ENCODE peak calls at places on chromosomes 16 and 17, in eight cellular contexts. B is neural progenitor cell; M is hepatocyte; P is cardiac muscle cell; E is HCT116; U is adrenal gland; O is CD4-positive, CD25-positive, alpha-beta regulatory T cell; G is prostate gland. J is an unnamed sample. For H3K36me3, the result is how much of the 10 kb centered on the place peaks cover.

GRCh38 chr17:46082293-46082692 is 83.2 kb downstream of the STH start:
- DNase-seq in B (no peak), M (no peak), P (no peak), E (no peak), U (no peak), O (no peak), G (no peak), J (no peak)

GRCh38 chr17:67624886-67625656 is 92.7 kb upstream of the NOL11 start:
- DNase-seq in B (no peak), M (no peak), P (no peak), E (no peak), U (no peak), O (no peak), G (no peak), J (no peak)

GRCh38 chr16:88469615-88470395 is 16.7 kb downstream of the ZFPM1 start:
- DNase-seq in B (no peak), M (no peak), P (no peak), E (no peak), U (no peak), O (peak), G (no peak), J (no peak)

GRCh38 chr16:89330177-89330856 is 112.8 kb downstream of the ZNF778 start:
- DNase-seq in B (no peak), M (no peak), P (no peak), E (peak), U (peak), O (peak), G (no peak), J (no peak)

GRCh38 chr16:27344707-27345106 is 30.9 kb downstream of the IL4R start:
- DNase-seq in B (no peak), M (no peak), P (no peak), E (no peak), U (no peak), O (no peak), G (no peak), J (no peak)

GRCh38 chr17:80861892-80862291 is 129.7 kb upstream of the CHMP6 start:
- DNase-seq in B (peak), M (no peak), P (peak), E (no peak), U (peak), O (peak), G (peak), J (peak)

GRCh38 chr17:33657181-33657580 is 364.1 kb upstream of the ASIC2 start:
- DNase-seq in B (peak), M (no peak), P (no peak), E (no peak), U (no peak), O (no peak), G (no peak), J (no peak)

GRCh38 chr17:59893617-59894100 is 738 bp downstream of the RPS6KB1 start:
- DNase-seq in B (peak), M (peak), P (peak), E (no peak), U (peak), O (no peak), G (no peak), J (no peak)

GRCh38 chr17:67108411-67108810 is 64.1 kb downstream of the CACNG1 start:
- DNase-seq in B (no peak), M (no peak), P (peak), E (no peak), U (no peak), O (no peak), G (no peak), J (no peak)

GRCh38 chr17:79072544-79072943 is 2.1 kb upstream of the ENGASE start:
- DNase-seq in B (no peak), M (no peak), P (no peak), E (no peak), U (no peak), O (no peak), G (no peak), J (no peak)

GRCh38 chr17:74369221-74369620 is 1.9 kb downstream of the GPR142 start:
- DNase-seq in B (peak), M (no peak), P (no peak), E (no peak), U (peak), O (no peak), G (no peak), J (peak)

GRCh38 chr16:16052916-16053315 is 103.5 kb downstream of the ABCC1 start:
- DNase-seq in B (no peak), M (no peak), P (no peak), E (no peak), U (no peak), O (no peak), G (no peak), J (no peak)

GRCh38 chr16:76768316-76768715 is 422.7 kb upstream of the MON1B start:
- DNase-seq in B (no peak), M (no peak), P (no peak), E (no peak), U (no peak), O (no peak), G (no peak), J (no peak)

GRCh38 chr17:77521076-77521475 is 380.3 kb downstream of the SEC14L1 start:
- DNase-seq in B (no peak), M (no peak), P (no peak), E (no peak), U (no peak), O (no peak), G (no peak), J (no peak)

GRCh38 chr16:77212736-77213541 is 13.7 kb downstream of the SYCE1L start:
- DNase-seq in B (peak), M (peak), P (peak), E (no peak), U (peak), O (peak), G (peak), J (peak)

GRCh38 chr16:977096-977701 is 4.4 kb upstream of the SOX8 start:
- DNase-seq in B (no peak), M (no peak), P (no peak), E (no peak), U (peak), O (no peak), G (peak), J (no peak)

GRCh38 chr17:51289776-51290175 is 29.4 kb downstream of the UTP18 start:
- DNase-seq in B (no peak), M (peak), P (no peak), E (no peak), U (no peak), O (no peak), G (no peak), J (no peak)

GRCh38 chr17:51287412-51287811 is 27.1 kb downstream of the UTP18 start:
- DNase-seq in B (no peak), M (no peak), P (no peak), E (no peak), U (no peak), O (no peak), G (no peak), J (no peak)
- H3K36me3 ChIP-seq in B (under half), M (under half), P (half or more), E (half or more), U (under half), O (half or more), G (under half), J (half or more)

DNA sequence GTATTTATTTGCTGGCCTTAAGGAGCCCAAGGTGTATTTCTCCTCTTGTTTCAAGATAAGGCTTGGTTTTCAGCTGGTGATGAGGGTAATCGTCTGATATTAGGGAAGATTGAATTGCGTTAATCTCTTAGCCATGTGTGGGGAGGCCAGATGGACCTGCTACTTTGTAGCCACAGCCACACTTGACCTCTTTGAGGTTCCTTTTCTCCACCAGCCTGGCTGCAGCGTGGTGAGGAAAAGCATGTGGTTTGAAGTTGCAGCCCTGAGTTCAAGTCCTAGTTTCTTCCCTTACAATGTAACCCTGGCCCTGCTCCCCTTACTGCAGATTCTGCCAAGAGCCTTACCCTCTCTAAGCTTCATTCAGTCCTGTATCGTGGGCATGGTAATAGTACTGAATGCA is 3.1 kb downstream of the MINK1 start:
- DNase-seq in B (no peak), M (no peak), P (no peak), E (no peak), U (no peak), O (no peak), G (no peak), J (peak)
- H3K4me3 ChIP-seq in B (no peak), M (no peak), P (no peak), E (no peak), U (no peak), O (peak), G (no peak), J (peak)

GRCh38 chr16:51442140-51442539 is 291.1 kb upstream of the SALL1 start:
- DNase-seq in B (no peak), M (no peak), P (no peak), E (no peak), U (no peak), O (no peak), G (no peak), J (no peak)

GRCh38 chr16:51445250-51445649 is 294.2 kb upstream of the SALL1 start:
- DNase-seq in B (no peak), M (no peak), P (no peak), E (no peak), U (no peak), O (no peak), G (no peak), J (no peak)

GRCh38 chr16:51440096-51440495 is 289.0 kb upstream of the SALL1 start:
- DNase-seq in B (peak), M (no peak), P (no peak), E (no peak), U (no peak), O (no peak), G (no peak), J (peak)

DNA sequence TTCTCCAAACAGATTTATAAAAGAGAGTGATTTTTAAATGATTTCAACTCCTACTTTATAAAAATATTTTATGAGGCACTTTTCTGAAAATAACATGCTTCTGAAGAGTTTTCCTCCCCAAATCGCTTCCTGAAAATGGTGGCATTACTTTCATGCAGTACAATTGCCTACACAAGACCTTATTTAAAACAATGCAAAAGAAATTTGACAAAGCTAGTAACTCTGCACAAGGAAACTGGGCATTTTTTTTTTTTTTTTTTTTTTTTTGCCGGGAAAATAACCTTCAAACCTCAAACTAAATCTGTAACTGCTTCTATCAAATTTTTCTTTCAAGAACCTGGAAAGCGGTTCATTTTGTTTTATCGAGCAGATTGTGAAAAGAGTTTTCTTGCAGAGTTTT is 290.3 kb upstream of the SALL1 start:
- DNase-seq in B (no peak), M (no peak), P (no peak), E (no peak), U (no peak), O (no peak), G (no peak), J (no peak)
- H3K27ac ChIP-seq in B (peak), M (no peak), P (no peak), E (no peak), U (no peak), O (no peak), G (no peak), J (peak)

GRCh38 chr16:56411123-56411522 is 14.2 kb downstream of the AMFR start:
- DNase-seq in B (no peak), M (no peak), P (no peak), E (no peak), U (no peak), O (no peak), G (no peak), J (no peak)

GRCh38 chr16:56405977-56406376 is 19.4 kb downstream of the AMFR start:
- DNase-seq in B (no peak), M (no peak), P (no peak), E (no peak), U (no peak), O (no peak), G (no peak), J (no peak)

GRCh38 chr16:56409195-56409594 is 16.1 kb downstream of the AMFR start:
- DNase-seq in B (no peak), M (no peak), P (no peak), E (no peak), U (peak), O (no peak), G (no peak), J (no peak)

GRCh38 chr16:56411624-56412023 is 13.7 kb downstream of the AMFR start:
- DNase-seq in B (no peak), M (no peak), P (no peak), E (no peak), U (no peak), O (no peak), G (no peak), J (no peak)

GRCh38 chr16:56408379-56409098 is 16.8 kb downstream of the AMFR start:
- DNase-seq in B (no peak), M (peak), P (no peak), E (no peak), U (no peak), O (no peak), G (no peak), J (no peak)
- H3K36me3 ChIP-seq in B (under half), M (under half), P (under half), E (under half), U (half or more), O (half or more), G (under half), J (under half)

GRCh38 chr17:14302421-14303099 is 1.7 kb downstream of the HS3ST3B1 start:
- DNase-seq in B (peak), M (peak), P (peak), E (peak), U (peak), O (peak), G (peak), J (peak)

GRCh38 chr17:14305785-14306496 is 5.1 kb downstream of the HS3ST3B1 start:
- DNase-seq in B (no peak), M (no peak), P (no peak), E (no peak), U (no peak), O (no peak), G (no peak), J (no peak)

GRCh38 chr17:14304876-14305636 is 4.2 kb downstream of the HS3ST3B1 start:
- DNase-seq in B (peak), M (no peak), P (no peak), E (no peak), U (no peak), O (no peak), G (no peak), J (peak)

GRCh38 chr17:14303343-14304221 is 2.7 kb downstream of the HS3ST3B1 start:
- DNase-seq in B (peak), M (no peak), P (peak), E (no peak), U (no peak), O (peak), G (no peak), J (peak)

GRCh38 chr17:14304222-14304844 is 3.5 kb downstream of the HS3ST3B1 start:
- DNase-seq in B (no peak), M (no peak), P (no peak), E (no peak), U (no peak), O (no peak), G (no peak), J (no peak)
- H3K4me3 ChIP-seq in B (peak), M (peak), P (peak), E (no peak), U (no peak), O (peak), G (peak), J (peak)